ENCODE peak calls at places on chromosomes 7 and 10, in five cellular contexts. K, A, F, P and S are unnamed samples. For H3K9me3, the result is how much of the 10 kb centered on the place peaks cover.

GRCh38 chr10:118800920-118801319 is 46.1 kb upstream of the CACUL1 start:
- DNase-seq in A (no peak), P (no peak), K (peak), F (no peak), S (no peak)

GRCh38 chr7:138565071-138565450 is 105.0 kb downstream of the TRIM24 start:
- DNase-seq in A (no peak), K (no peak), F (no peak), P (no peak), S (no peak)

GRCh38 chr7:18895456-18895855 is 222.0 kb downstream of the TWIST1 start:
- DNase-seq in P (no peak), F (no peak), A (no peak), K (no peak), S (no peak)

GRCh38 chr10:58044072-58044471 is 223.6 kb downstream of the IPMK start:
- DNase-seq in P (no peak), A (no peak), K (no peak), F (no peak), S (no peak)

GRCh38 chr7:41699532-41699931 is 3.4 kb downstream of the INHBA start:
- DNase-seq in P (no peak), F (no peak), K (no peak), A (no peak), S (no peak)

GRCh38 chr7:124460555-124460954 is 305.0 kb downstream of the GPR37 start:
- DNase-seq in A (no peak), F (no peak), K (no peak), P (no peak), S (no peak)

GRCh38 chr10:22086730-22087364 is 83.3 kb upstream of the DNAJC1 start:
- DNase-seq in K (peak), F (peak), P (peak), A (no peak), S (no peak)

GRCh38 chr7:115068220-115068619 is 146.3 kb downstream of the MDFIC start:
- DNase-seq in P (no peak), F (no peak), K (no peak), A (no peak), S (no peak)

GRCh38 chr7:40147371-40148246 is 12.8 kb downstream of the SUGCT start:
- DNase-seq in A (no peak), P (no peak), F (no peak), K (no peak), S (no peak)

GRCh38 chr7:25947669-25948516 is 204.1 kb upstream of the NFE2L3 start:
- DNase-seq in K (no peak), A (no peak), P (no peak), F (no peak), S (no peak)

GRCh38 chr10:5581670-5582566 is 57.2 kb downstream of the CALML3 start:
- DNase-seq in A (no peak), P (no peak), F (no peak), K (no peak), S (no peak)

GRCh38 chr7:157768198-157768597 is 431.4 kb downstream of the DNAJB6 start:
- DNase-seq in K (no peak), P (no peak), A (no peak), F (no peak), S (no peak)

GRCh38 chr7:106430103-106430502 is 145.3 kb upstream of the NAMPT start:
- DNase-seq in K (no peak), P (no peak), A (no peak), F (no peak), S (no peak)

GRCh38 chr7:2257651-2258050 is 15.6 kb downstream of the NUDT1 start:
- DNase-seq in A (no peak), F (no peak), P (no peak), K (no peak), S (no peak)

GRCh38 chr10:32459072-32459703 is 13.2 kb downstream of the CCDC7 start:
- DNase-seq in A (no peak), P (no peak), F (no peak), K (no peak), S (no peak)

GRCh38 chr7:130955560-130955919 is 221.5 kb upstream of the KLF14 start:
- DNase-seq in A (no peak), F (no peak), P (no peak), K (no peak), S (no peak)

GRCh38 chr7:85041599-85042216 is 145.1 kb downstream of the SEMA3D start:
- DNase-seq in P (no peak), K (peak), A (peak), F (peak), S (no peak)

GRCh38 chr7:26787696-26788095 is 76.7 kb downstream of the SKAP2 start:
- DNase-seq in F (no peak), A (no peak), P (no peak), K (no peak), S (no peak)

GRCh38 chr10:94308866-94309265 is 53.9 kb downstream of the NOC3L start:
- DNase-seq in P (no peak), A (no peak), K (no peak), F (no peak), S (no peak)

GRCh38 chr10:109913351-109913902 is 9.9 kb downstream of the XPNPEP1 start:
- DNase-seq in F (no peak), P (no peak), A (no peak), K (no peak), S (no peak)

GRCh38 chr7:38975944-38976392 is 1.7 kb upstream of the POU6F2 start:
- DNase-seq in A (no peak), K (no peak), F (no peak), P (peak), S (no peak)

GRCh38 chr7:19069842-19070241 is 47.6 kb downstream of the TWIST1 start:
- DNase-seq in K (no peak), F (no peak), A (no peak), P (no peak), S (no peak)

GRCh38 chr10:101130984-101131961 is at the start of gene TLX1:
- DNase-seq in P (peak), F (no peak), K (peak), A (no peak), S (no peak)

GRCh38 chr10:89214766-89215165 is 7.6 kb upstream of the CH25H start:
- DNase-seq in P (no peak), A (no peak), F (no peak), K (no peak), S (no peak)

GRCh38 chr7:69359003-69359555 is 239.2 kb upstream of the AUTS2 start:
- DNase-seq in A (no peak), P (no peak), F (no peak), K (no peak), S (no peak)

GRCh38 chr7:1160665-1161010 is 642 bp upstream of the ZFAND2A start:
- DNase-seq in K (peak), P (no peak), A (no peak), F (no peak), S (no peak)

GRCh38 chr7:103752995-103753394 is 236.5 kb downstream of the RELN start:
- DNase-seq in F (no peak), K (peak), A (no peak), P (no peak), S (no peak)

GRCh38 chr7:25391295-25391861 is 163.1 kb upstream of the NPVF start:
- DNase-seq in A (no peak), K (peak), F (no peak), P (no peak), S (no peak)

GRCh38 chr7:137754076-137754851 is 92.5 kb downstream of the DGKI start:
- DNase-seq in K (no peak), A (peak), P (no peak), F (no peak), S (no peak)

GRCh38 chr7:88322151-88322550 is 15.5 kb upstream of the STEAP4 start:
- DNase-seq in A (no peak), P (no peak), K (no peak), F (no peak), S (no peak)

GRCh38 chr10:71218833-71219120 is 6.4 kb downstream of the UNC5B start:
- DNase-seq in F (no peak), K (no peak), P (no peak), A (peak), S (no peak)

GRCh38 chr10:71217266-71218045 is 5.1 kb downstream of the UNC5B start:
- DNase-seq in K (no peak), P (peak), F (no peak), A (peak), S (no peak)

GRCh38 chr10:71218046-71218832 is 5.9 kb downstream of the UNC5B start:
- DNase-seq in P (peak), K (no peak), A (peak), F (no peak), S (no peak)

GRCh38 chr10:71216363-71216695 is 4.0 kb downstream of the UNC5B start:
- DNase-seq in F (no peak), A (no peak), P (no peak), K (no peak), S (no peak)

GRCh38 chr10:71216751-71217265 is 4.4 kb downstream of the UNC5B start:
- DNase-seq in A (peak), P (no peak), K (no peak), F (no peak), S (no peak)
- H3K27ac ChIP-seq in A (peak), P (peak), K (no peak), F (peak), S (peak)

GRCh38 chr7:64313740-64314491 is at the start of gene ZNF736:
- DNase-seq in P (peak), F (peak), A (peak), K (peak), S (peak)
- H3K9me3 ChIP-seq in P (under half), F (under half), A (under half), K (under half), S (under half)

GRCh38 chr10:48253970-48254657 is 20.4 kb downstream of the FRMPD2 start:
- DNase-seq in F (no peak), P (no peak), A (no peak), K (no peak), S (no peak)
- H3K27ac ChIP-seq in F (peak), P (peak), A (no peak), K (no peak), S (no peak)

GRCh38 chr7:135180122-135180521 is 9.6 kb upstream of the CYREN start:
- DNase-seq in F (no peak), P (no peak), K (no peak), A (peak), S (no peak)
- H3K9me3 ChIP-seq in F (under half), P (under half), K (under half), A (under half), S (under half)

GRCh38 chr7:55054758-55055157 is 35.9 kb downstream of the EGFR start:
- DNase-seq in F (no peak), A (no peak), K (no peak), P (no peak), S (no peak)
- H3K27ac ChIP-seq in F (no peak), A (peak), K (no peak), P (peak), S (no peak)